ENCODE peak calls at places on chromosomes 7 and 10, in eight cellular contexts. V is NCI-H1092; T is glomerular endothelial cell; H is activated T-cell treated with anti-CD3 and anti-CD28 coated beads, Interleukin-2, amount 50 U/mL, for 1 hour; N is nucleus accumbens; P is GM23338; K is stimulated activated CD4-positive, alpha-beta T cell treated with anti-CD3 and anti-CD28 coated beads, Interleukin-2, amount 100 ng/mL, for 48 hours; A is EL. U is an unnamed sample.

GRCh38 chr10:69657866-69658265 is 27.8 kb downstream of the FAM241B start:
- DNase-seq in T (no peak), A (no peak), H (no peak), K (no peak), V (no peak), N (no peak), P (no peak), U (no peak)

GRCh38 chr10:69070951-69071350 is 17.0 kb upstream of the SRGN start:
- DNase-seq in P (no peak), K (no peak), A (no peak), T (no peak), V (no peak), H (no peak), N (no peak), U (no peak)

GRCh38 chr7:66344166-66344565 is 139.0 kb downstream of the TPST1 start:
- DNase-seq in K (no peak), N (no peak), A (peak; percentile 51), T (no peak), H (no peak), P (no peak), V (no peak), U (no peak)

GRCh38 chr7:4682621-4683042 is 537 bp downstream of the FOXK1 start:
- DNase-seq in A (peak; percentile 41), H (peak; percentile 54), K (no peak), V (peak; percentile 36), P (peak; percentile 54), T (no peak), N (no peak), U (no peak)

GRCh38 chr7:28376634-28377033 is 35.7 kb upstream of the CREB5 start:
- DNase-seq in T (no peak), V (no peak), K (no peak), P (no peak), A (no peak), N (no peak), H (no peak), U (no peak)

GRCh38 chr7:29500719-29501118 is 62.9 kb upstream of the PRR15 start:
- DNase-seq in N (no peak), K (no peak), T (no peak), P (no peak), H (no peak), A (no peak), V (no peak), U (no peak)

GRCh38 chr10:110647136-110647430 is 2.9 kb downstream of the RBM20 start:
- DNase-seq in P (no peak), V (no peak), T (no peak), K (no peak), H (no peak), N (no peak), A (no peak), U (no peak)

GRCh38 chr7:98687331-98687863 is 70.3 kb downstream of the NPTX2 start:
- DNase-seq in T (no peak), H (no peak), P (no peak), K (no peak), N (no peak), V (peak; percentile 38), A (no peak), U (no peak)

GRCh38 chr7:98394377-98394836 is 6.5 kb downstream of the BAIAP2L1 start:
- DNase-seq in A (peak; percentile 84), V (no peak), H (no peak), T (no peak), P (no peak), K (no peak), N (no peak), U (no peak)

GRCh38 chr7:97460433-97460832 is 271.5 kb upstream of the TAC1 start:
- DNase-seq in V (no peak), N (no peak), H (no peak), T (no peak), A (no peak), P (no peak), K (no peak), U (no peak)

GRCh38 chr7:138945806-138946205 is 35.4 kb downstream of the KIAA1549 start:
- DNase-seq in V (no peak), T (no peak), A (no peak), P (no peak), H (no peak), K (no peak), N (no peak), U (no peak)

GRCh38 chr10:106711313-106711906 is 453.1 kb downstream of the SORCS1 start:
- DNase-seq in T (no peak), P (peak; percentile 82), A (peak; percentile 29), N (no peak), V (no peak), H (no peak), K (peak; percentile 32), U (no peak)

GRCh38 chr10:8416192-8416701 is 361.8 kb downstream of the GATA3 start:
- DNase-seq in K (no peak), V (no peak), A (no peak), N (no peak), H (peak; percentile 34), T (no peak), P (no peak), U (no peak)

GRCh38 chr10:66637273-66638036 is 288.4 kb upstream of the LRRTM3 start:
- DNase-seq in T (no peak), A (peak; percentile 61), H (no peak), K (no peak), P (peak; percentile 2), V (no peak), N (no peak), U (no peak)